ENCODE peak calls at places on chromosomes 12 and 14, in four cellular contexts. One of them, this sample, is unnamed. For H3K36me3, the result is how much of the 10 kb centered on the place peaks cover.

GRCh38 chr14:71103662-71104484 is 196.6 kb downstream of the PCNX1 start:
- DNase-seq in heart left ventricle: no peak
- DNase-seq in lung: no peak
- DNase-seq in Panc1: peak
- DNase-seq in this sample: peak

GRCh38 chr14:77139022-77139421 is 2.6 kb downstream of the ZDHHC22 start:
- DNase-seq in heart left ventricle: no peak
- DNase-seq in lung: no peak
- DNase-seq in Panc1: no peak
- DNase-seq in this sample: no peak

GRCh38 chr12:23055004-23055403 is 430.0 kb downstream of the ETNK1 start:
- DNase-seq in heart left ventricle: no peak
- DNase-seq in lung: no peak
- DNase-seq in Panc1: no peak
- DNase-seq in this sample: no peak

GRCh38 chr12:89064780-89065179 is 287.5 kb downstream of the DUSP6 start:
- DNase-seq in heart left ventricle: no peak
- DNase-seq in lung: no peak
- DNase-seq in Panc1: no peak
- DNase-seq in this sample: peak

GRCh38 chr14:21915814-21916213 is 242.2 kb upstream of the OR4E1 start:
- DNase-seq in heart left ventricle: no peak
- DNase-seq in lung: no peak
- DNase-seq in Panc1: no peak
- DNase-seq in this sample: no peak

GRCh38 chr14:103149351-103149750 is 26.1 kb downstream of the TNFAIP2 start:
- DNase-seq in heart left ventricle: no peak
- DNase-seq in lung: no peak
- DNase-seq in Panc1: no peak
- DNase-seq in this sample: no peak

GRCh38 chr14:99258341-99258781 is 13.6 kb downstream of the BCL11B start:
- DNase-seq in heart left ventricle: no peak
- DNase-seq in lung: no peak
- DNase-seq in Panc1: no peak
- DNase-seq in this sample: no peak

GRCh38 chr14:36508418-36509051 is 11.5 kb downstream of the NKX2-1 start:
- DNase-seq in heart left ventricle: no peak
- DNase-seq in lung: peak
- DNase-seq in Panc1: no peak
- DNase-seq in this sample: no peak

GRCh38 chr12:88501976-88502938 is 78.0 kb downstream of the KITLG start:
- DNase-seq in heart left ventricle: no peak
- DNase-seq in lung: no peak
- DNase-seq in Panc1: no peak
- DNase-seq in this sample: no peak

GRCh38 chr14:103613517-103613916 is 15.5 kb upstream of the KLC1 start:
- DNase-seq in heart left ventricle: no peak
- DNase-seq in lung: no peak
- DNase-seq in Panc1: no peak
- DNase-seq in this sample: no peak

GRCh38 chr12:131038961-131039360 is 85.3 kb downstream of the ADGRD1 start:
- DNase-seq in heart left ventricle: no peak
- DNase-seq in lung: no peak
- DNase-seq in Panc1: no peak
- DNase-seq in this sample: no peak

GRCh38 chr14:56742391-56742790 is 67.9 kb downstream of the OTX2 start:
- DNase-seq in heart left ventricle: no peak
- DNase-seq in lung: no peak
- DNase-seq in Panc1: no peak
- DNase-seq in this sample: no peak

GRCh38 chr14:100237735-100238418 is 1.1 kb upstream of the YY1 start:
- DNase-seq in heart left ventricle: peak
- DNase-seq in lung: peak
- DNase-seq in Panc1: no peak
- DNase-seq in this sample: no peak

GRCh38 chr12:52074656-52075408 is 4.7 kb upstream of the SMIM41 start:
- DNase-seq in heart left ventricle: no peak
- DNase-seq in lung: no peak
- DNase-seq in Panc1: no peak
- DNase-seq in this sample: no peak

GRCh38 chr14:95679995-95680735 is 6.1 kb upstream of the TCL1B start:
- DNase-seq in heart left ventricle: no peak
- DNase-seq in lung: no peak
- DNase-seq in Panc1: no peak
- DNase-seq in this sample: no peak

GRCh38 chr14:102333395-102333794 is 13.8 kb downstream of the ZNF839 start:
- DNase-seq in heart left ventricle: no peak
- DNase-seq in lung: no peak
- DNase-seq in Panc1: no peak
- DNase-seq in this sample: no peak

GRCh38 chr12:52442600-52443061 is 8.5 kb upstream of the KRT75 start:
- DNase-seq in heart left ventricle: no peak
- DNase-seq in lung: no peak
- DNase-seq in Panc1: peak
- DNase-seq in this sample: peak

GRCh38 chr12:83864064-83864463 is 1048.5 kb downstream of the SLC6A15 start:
- DNase-seq in heart left ventricle: no peak
- DNase-seq in lung: no peak
- DNase-seq in Panc1: no peak
- DNase-seq in this sample: no peak

GRCh38 chr12:93425736-93426363 is 15.9 kb downstream of the UBE2N start:
- DNase-seq in heart left ventricle: no peak
- DNase-seq in lung: no peak
- DNase-seq in Panc1: no peak
- DNase-seq in this sample: no peak

GRCh38 chr14:96264850-96265249 is 8.8 kb downstream of the BDKRB1 start:
- DNase-seq in heart left ventricle: no peak
- DNase-seq in lung: no peak
- DNase-seq in Panc1: no peak
- DNase-seq in this sample: no peak

GRCh38 chr12:53198470-53199110 is 8.5 kb downstream of the ITGB7 start:
- DNase-seq in heart left ventricle: no peak
- DNase-seq in lung: no peak
- DNase-seq in Panc1: no peak
- DNase-seq in this sample: no peak

GRCh38 chr12:15276088-15276698 is 46.1 kb upstream of the PTPRO start:
- DNase-seq in heart left ventricle: peak
- DNase-seq in lung: no peak
- DNase-seq in Panc1: peak
- DNase-seq in this sample: no peak

GRCh38 chr14:104972301-104973211 is 5.6 kb downstream of the AHNAK2 start:
- DNase-seq in heart left ventricle: no peak
- DNase-seq in lung: peak
- DNase-seq in Panc1: no peak
- DNase-seq in this sample: no peak

GRCh38 chr14:42228611-42229010 is 621.9 kb downstream of the LRFN5 start:
- DNase-seq in heart left ventricle: no peak
- DNase-seq in lung: no peak
- DNase-seq in Panc1: no peak
- DNase-seq in this sample: no peak

GRCh38 chr12:71710276-71711125 is 24.6 kb downstream of the TMEM19 start:
- DNase-seq in heart left ventricle: no peak
- DNase-seq in lung: no peak
- DNase-seq in Panc1: peak
- DNase-seq in this sample: peak

GRCh38 chr12:30098677-30099076 is 314.9 kb upstream of the TMTC1 start:
- DNase-seq in heart left ventricle: no peak
- DNase-seq in lung: no peak
- DNase-seq in Panc1: no peak
- DNase-seq in this sample: no peak

GRCh38 chr14:26531894-26532293 is 65.9 kb downstream of the NOVA1 start:
- DNase-seq in heart left ventricle: no peak
- DNase-seq in lung: no peak
- DNase-seq in Panc1: no peak
- DNase-seq in this sample: no peak

GRCh38 chr12:3101309-3102022 is 24.3 kb downstream of the TSPAN9 start:
- DNase-seq in heart left ventricle: no peak
- DNase-seq in lung: no peak
- DNase-seq in Panc1: no peak
- DNase-seq in this sample: no peak

GRCh38 chr12:80776706-80777105 is 60.0 kb downstream of the MYF5 start:
- DNase-seq in heart left ventricle: no peak
- DNase-seq in lung: no peak
- DNase-seq in Panc1: no peak
- DNase-seq in this sample: no peak

GRCh38 chr12:70648191-70648590 is 11.0 kb upstream of the PTPRB start:
- DNase-seq in heart left ventricle: no peak
- DNase-seq in lung: no peak
- DNase-seq in Panc1: no peak
- DNase-seq in this sample: no peak

GRCh38 chr14:61337893-61338292 is 16.5 kb downstream of the PRKCH start:
- DNase-seq in heart left ventricle: no peak
- DNase-seq in lung: no peak
- DNase-seq in Panc1: no peak
- DNase-seq in this sample: no peak

GRCh38 chr12:131095826-131096680 is 142.3 kb downstream of the ADGRD1 start:
- DNase-seq in heart left ventricle: peak
- DNase-seq in lung: no peak
- DNase-seq in Panc1: no peak
- DNase-seq in this sample: no peak

GRCh38 chr12:54984602-54985376 is at the start of gene TESPA1:
- DNase-seq in heart left ventricle: peak
- DNase-seq in lung: peak
- DNase-seq in Panc1: no peak
- DNase-seq in this sample: no peak

GRCh38 chr14:38290601-38291190 is 34.8 kb upstream of the CLEC14A start:
- DNase-seq in heart left ventricle: peak
- DNase-seq in lung: peak
- DNase-seq in Panc1: no peak
- DNase-seq in this sample: peak

GRCh38 chr12:95300286-95300685 is 82.7 kb downstream of the VEZT start:
- DNase-seq in heart left ventricle: no peak
- DNase-seq in lung: no peak
- DNase-seq in Panc1: no peak
- DNase-seq in this sample: no peak

GRCh38 chr12:131894981-131895639 is 688 bp downstream of the ULK1 start:
- DNase-seq in heart left ventricle: no peak
- DNase-seq in lung: no peak
- DNase-seq in Panc1: no peak
- DNase-seq in this sample: no peak

GRCh38 chr14:33201116-33201515 is 262.4 kb downstream of the NPAS3 start:
- DNase-seq in heart left ventricle: no peak
- DNase-seq in lung: no peak
- DNase-seq in Panc1: no peak
- DNase-seq in this sample: no peak

GRCh38 chr12:52248541-52249035 is 15.5 kb downstream of the KRT7 start:
- DNase-seq in heart left ventricle: no peak
- DNase-seq in lung: no peak
- DNase-seq in Panc1: no peak
- DNase-seq in this sample: no peak

GRCh38 chr12:122117979-122118378 is 39.4 kb downstream of the MLXIP start:
- DNase-seq in heart left ventricle: no peak
- DNase-seq in lung: no peak
- DNase-seq in Panc1: no peak
- DNase-seq in this sample: no peak

GRCh38 chr14:92990456-92991430 is 67.8 kb downstream of the CHGA start:
- DNase-seq in heart left ventricle: no peak
- DNase-seq in lung: no peak
- DNase-seq in Panc1: no peak
- DNase-seq in this sample: no peak
- TF ChIP-seq CTCF in heart left ventricle: no peak
- TF ChIP-seq CTCF in lung: no peak
- TF ChIP-seq CTCF in Panc1: no peak
- TF ChIP-seq CTCF in this sample: no peak

GRCh38 chr14:73782623-73783022 is 68.4 kb upstream of the PNMA1 start:
- DNase-seq in heart left ventricle: no peak
- DNase-seq in lung: no peak
- DNase-seq in Panc1: no peak
- DNase-seq in this sample: no peak

GRCh38 chr14:73785336-73785833 is 66.2 kb upstream of the PTGR2 start:
- DNase-seq in heart left ventricle: no peak
- DNase-seq in lung: no peak
- DNase-seq in Panc1: peak
- DNase-seq in this sample: peak

GRCh38 chr14:73784988-73785313 is 66.7 kb upstream of the PTGR2 start:
- DNase-seq in heart left ventricle: no peak
- DNase-seq in lung: no peak
- DNase-seq in Panc1: no peak
- DNase-seq in this sample: no peak

GRCh38 chr14:73784065-73784987 is 67.3 kb upstream of the PTGR2 start:
- DNase-seq in heart left ventricle: no peak
- DNase-seq in lung: no peak
- DNase-seq in Panc1: no peak
- DNase-seq in this sample: no peak

GRCh38 chr14:73783107-73783727 is 68.4 kb upstream of the PTGR2 start:
- DNase-seq in heart left ventricle: peak
- DNase-seq in lung: no peak
- DNase-seq in Panc1: no peak
- DNase-seq in this sample: no peak
- H3K4me3 ChIP-seq in heart left ventricle: no peak
- H3K4me3 ChIP-seq in lung: no peak
- H3K4me3 ChIP-seq in Panc1: peak
- H3K4me3 ChIP-seq in this sample: no peak

GRCh38 chr12:124424516-124424905 is 129.6 kb downstream of the RFLNA start:
- DNase-seq in heart left ventricle: no peak
- DNase-seq in lung: no peak
- DNase-seq in Panc1: no peak
- DNase-seq in this sample: no peak

GRCh38 chr12:124426594-124427550 is 132.0 kb downstream of the RFLNA start:
- DNase-seq in heart left ventricle: no peak
- DNase-seq in lung: no peak
- DNase-seq in Panc1: no peak
- DNase-seq in this sample: no peak

GRCh38 chr12:124423683-124424515 is 129.0 kb downstream of the RFLNA start:
- DNase-seq in heart left ventricle: no peak
- DNase-seq in lung: no peak
- DNase-seq in Panc1: no peak
- DNase-seq in this sample: no peak

GRCh38 chr12:124428136-124428791 is 133.4 kb downstream of the RFLNA start:
- DNase-seq in heart left ventricle: no peak
- DNase-seq in lung: no peak
- DNase-seq in Panc1: no peak
- DNase-seq in this sample: no peak

DNA sequence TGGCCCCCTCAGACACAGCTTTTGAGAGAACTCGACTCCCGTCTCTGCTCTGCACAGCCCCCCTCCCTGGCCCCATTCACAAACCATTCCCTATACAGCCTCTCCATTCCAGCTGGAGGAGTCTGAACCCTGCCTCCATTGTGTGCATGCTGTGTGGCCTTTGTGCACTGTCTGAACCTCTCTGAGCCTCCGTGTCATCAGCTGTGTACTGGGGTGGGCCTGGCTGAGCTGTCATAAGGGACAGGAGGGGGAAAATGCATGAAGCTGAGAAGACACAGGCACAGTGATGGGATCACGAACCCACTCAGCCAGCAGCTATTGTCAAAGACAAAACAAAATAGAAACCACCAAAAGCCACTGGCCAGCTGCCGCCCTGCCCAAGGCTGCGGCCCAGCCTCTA is 130.8 kb downstream of the RFLNA start:
- DNase-seq in heart left ventricle: no peak
- DNase-seq in lung: no peak
- DNase-seq in Panc1: no peak
- DNase-seq in this sample: no peak
- H3K36me3 ChIP-seq in heart left ventricle: under half
- H3K36me3 ChIP-seq in lung: under half
- H3K36me3 ChIP-seq in Panc1: under half
- H3K36me3 ChIP-seq in this sample: under half

GRCh38 chr12:104793280-104793679 is 164.8 kb downstream of the SLC41A2 start:
- DNase-seq in heart left ventricle: no peak
- DNase-seq in lung: no peak
- DNase-seq in Panc1: no peak
- DNase-seq in this sample: peak
- TF ChIP-seq CTCF in heart left ventricle: no peak
- TF ChIP-seq CTCF in lung: no peak
- TF ChIP-seq CTCF in Panc1: no peak
- TF ChIP-seq CTCF in this sample: no peak